ENCODE peak calls at places on chromosomes 5 and 9, in eight cellular contexts. One of them, this sample, is unnamed.
A peak's percentile ranks its signal among the peaks of the same experiment; 100 is the strongest.

GRCh38 chr5:6525910-6526309 is 77.3 kb downstream of the UBE2QL1 start:
- DNase-seq in esophagus squamous epithelium: no peak
- DNase-seq in ovary: no peak
- DNase-seq in activated B cell treated with CpG ODN at 0.5 μM for 24 hours: no peak
- DNase-seq in HCT116: peak; percentile 13
- DNase-seq in body of pancreas: peak; percentile 66
- DNase-seq in RWPE1: no peak
- DNase-seq in H9: peak; percentile 61
- DNase-seq in this sample: peak; percentile 17

GRCh38 chr5:91042225-91042624 is 340.9 kb downstream of the ARRDC3 start:
- DNase-seq in esophagus squamous epithelium: no peak
- DNase-seq in ovary: no peak
- DNase-seq in activated B cell treated with CpG ODN at 0.5 μM for 24 hours: no peak
- DNase-seq in HCT116: no peak
- DNase-seq in body of pancreas: no peak
- DNase-seq in RWPE1: no peak
- DNase-seq in H9: no peak
- DNase-seq in this sample: no peak

GRCh38 chr5:106292654-106293053 is 1378.1 kb downstream of the EFNA5 start:
- DNase-seq in esophagus squamous epithelium: no peak
- DNase-seq in ovary: no peak
- DNase-seq in activated B cell treated with CpG ODN at 0.5 μM for 24 hours: no peak
- DNase-seq in HCT116: no peak
- DNase-seq in body of pancreas: no peak
- DNase-seq in RWPE1: no peak
- DNase-seq in H9: no peak
- DNase-seq in this sample: no peak

GRCh38 chr9:37197158-37198033 is 77.0 kb downstream of the ZCCHC7 start:
- DNase-seq in esophagus squamous epithelium: no peak
- DNase-seq in ovary: no peak
- DNase-seq in activated B cell treated with CpG ODN at 0.5 μM for 24 hours: no peak
- DNase-seq in HCT116: no peak
- DNase-seq in body of pancreas: no peak
- DNase-seq in RWPE1: peak; percentile 26
- DNase-seq in H9: no peak
- DNase-seq in this sample: no peak

GRCh38 chr5:139764250-139764791 is 31.3 kb upstream of the PSD2 start:
- DNase-seq in esophagus squamous epithelium: no peak
- DNase-seq in ovary: no peak
- DNase-seq in activated B cell treated with CpG ODN at 0.5 μM for 24 hours: peak; percentile 61
- DNase-seq in HCT116: no peak
- DNase-seq in body of pancreas: no peak
- DNase-seq in RWPE1: no peak
- DNase-seq in H9: peak; percentile 70
- DNase-seq in this sample: no peak

GRCh38 chr9:5799314-5799713 is 33.6 kb downstream of the ERMP1 start:
- DNase-seq in esophagus squamous epithelium: no peak
- DNase-seq in ovary: no peak
- DNase-seq in activated B cell treated with CpG ODN at 0.5 μM for 24 hours: no peak
- DNase-seq in HCT116: peak; percentile 16
- DNase-seq in body of pancreas: peak; percentile 30
- DNase-seq in RWPE1: peak; percentile 7
- DNase-seq in H9: no peak
- DNase-seq in this sample: peak; percentile 12

GRCh38 chr5:118125687-118126086 is 862.7 kb downstream of the DTWD2 start:
- DNase-seq in esophagus squamous epithelium: no peak
- DNase-seq in ovary: no peak
- DNase-seq in activated B cell treated with CpG ODN at 0.5 μM for 24 hours: no peak
- DNase-seq in HCT116: no peak
- DNase-seq in body of pancreas: no peak
- DNase-seq in RWPE1: no peak
- DNase-seq in H9: no peak
- DNase-seq in this sample: no peak

GRCh38 chr5:103092676-103093075 is 27.3 kb downstream of the GIN1 start:
- DNase-seq in esophagus squamous epithelium: no peak
- DNase-seq in ovary: no peak
- DNase-seq in activated B cell treated with CpG ODN at 0.5 μM for 24 hours: no peak
- DNase-seq in HCT116: no peak
- DNase-seq in body of pancreas: no peak
- DNase-seq in RWPE1: no peak
- DNase-seq in H9: no peak
- DNase-seq in this sample: no peak

GRCh38 chr9:121564861-121565260 is 65.2 kb upstream of the GGTA1 start:
- DNase-seq in esophagus squamous epithelium: no peak
- DNase-seq in ovary: no peak
- DNase-seq in activated B cell treated with CpG ODN at 0.5 μM for 24 hours: no peak
- DNase-seq in HCT116: no peak
- DNase-seq in body of pancreas: no peak
- DNase-seq in RWPE1: peak; percentile 52
- DNase-seq in H9: no peak
- DNase-seq in this sample: peak; percentile 63

GRCh38 chr9:68508547-68508946 is 32.1 kb downstream of the TMEM252 start:
- DNase-seq in esophagus squamous epithelium: no peak
- DNase-seq in ovary: no peak
- DNase-seq in activated B cell treated with CpG ODN at 0.5 μM for 24 hours: no peak
- DNase-seq in HCT116: no peak
- DNase-seq in body of pancreas: no peak
- DNase-seq in RWPE1: no peak
- DNase-seq in H9: no peak
- DNase-seq in this sample: no peak

GRCh38 chr9:82254646-82255367 is 266.2 kb downstream of the SPATA31D1 start:
- DNase-seq in esophagus squamous epithelium: no peak
- DNase-seq in ovary: no peak
- DNase-seq in activated B cell treated with CpG ODN at 0.5 μM for 24 hours: no peak
- DNase-seq in HCT116: no peak
- DNase-seq in body of pancreas: no peak
- DNase-seq in RWPE1: no peak
- DNase-seq in H9: no peak
- DNase-seq in this sample: no peak

GRCh38 chr5:132293992-132294727 is at the start of gene SLC22A4:
- DNase-seq in esophagus squamous epithelium: peak; percentile 49
- DNase-seq in ovary: peak; percentile 94
- DNase-seq in activated B cell treated with CpG ODN at 0.5 μM for 24 hours: peak; percentile 72
- DNase-seq in HCT116: peak; percentile 87
- DNase-seq in body of pancreas: peak; percentile 85
- DNase-seq in RWPE1: peak; percentile 97
- DNase-seq in H9: peak; percentile 93
- DNase-seq in this sample: peak; percentile 97
- TF ChIP-seq CTCF in esophagus squamous epithelium: no peak
- TF ChIP-seq CTCF in ovary: peak; percentile 2
- TF ChIP-seq CTCF in activated B cell treated with CpG ODN at 0.5 μM for 24 hours: no peak
- TF ChIP-seq CTCF in HCT116: no peak
- TF ChIP-seq CTCF in body of pancreas: peak; percentile 3
- TF ChIP-seq CTCF in RWPE1: no peak
- TF ChIP-seq CTCF in H9: no peak
- TF ChIP-seq CTCF in this sample: peak; percentile 5

GRCh38 chr9:137589441-137590122 is 730 bp downstream of the ZMYND19 start:
- DNase-seq in esophagus squamous epithelium: no peak
- DNase-seq in ovary: no peak
- DNase-seq in activated B cell treated with CpG ODN at 0.5 μM for 24 hours: peak; percentile 34
- DNase-seq in HCT116: no peak
- DNase-seq in body of pancreas: peak; percentile 19
- DNase-seq in RWPE1: no peak
- DNase-seq in H9: no peak
- DNase-seq in this sample: no peak

GRCh38 chr9:137588311-137588710 is 2.0 kb downstream of the ZMYND19 start:
- DNase-seq in esophagus squamous epithelium: no peak
- DNase-seq in ovary: no peak
- DNase-seq in activated B cell treated with CpG ODN at 0.5 μM for 24 hours: no peak
- DNase-seq in HCT116: no peak
- DNase-seq in body of pancreas: no peak
- DNase-seq in RWPE1: no peak
- DNase-seq in H9: no peak
- DNase-seq in this sample: no peak

GRCh38 chr9:137590123-137590468 is 216 bp downstream of the ZMYND19 start:
- DNase-seq in esophagus squamous epithelium: no peak
- DNase-seq in ovary: no peak
- DNase-seq in activated B cell treated with CpG ODN at 0.5 μM for 24 hours: no peak
- DNase-seq in HCT116: no peak
- DNase-seq in body of pancreas: no peak
- DNase-seq in RWPE1: peak; percentile 27
- DNase-seq in H9: no peak
- DNase-seq in this sample: no peak

GRCh38 chr9:137590469-137591383 is at the start of gene ZMYND19:
- DNase-seq in esophagus squamous epithelium: peak; percentile 57
- DNase-seq in ovary: peak; percentile 93
- DNase-seq in activated B cell treated with CpG ODN at 0.5 μM for 24 hours: peak; percentile 95
- DNase-seq in HCT116: peak; percentile 62
- DNase-seq in body of pancreas: peak; percentile 90
- DNase-seq in RWPE1: peak; percentile 100
- DNase-seq in H9: peak; percentile 85
- DNase-seq in this sample: peak; percentile 89

DNA sequence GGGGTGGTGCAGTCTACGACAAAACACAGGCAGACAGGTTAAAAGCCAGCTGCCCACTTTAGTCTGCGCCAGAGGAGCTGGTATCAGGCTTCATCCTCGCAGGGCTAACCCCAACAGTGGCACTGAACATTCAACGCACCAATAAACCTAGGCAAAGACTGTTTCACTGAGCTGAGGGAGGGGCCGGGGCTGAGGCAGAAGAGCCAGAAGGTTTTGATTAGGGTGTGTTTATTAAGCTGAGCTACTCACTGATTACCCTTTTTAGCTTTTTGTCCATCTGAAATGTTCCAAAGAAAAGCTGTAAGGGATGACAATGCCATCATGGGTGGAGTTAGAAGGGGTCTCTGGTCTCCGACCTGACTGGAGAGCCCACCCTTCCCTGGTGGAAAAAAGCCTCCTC is 1.4 kb downstream of the ZMYND19 start:
- DNase-seq in esophagus squamous epithelium: no peak
- DNase-seq in ovary: no peak
- DNase-seq in activated B cell treated with CpG ODN at 0.5 μM for 24 hours: no peak
- DNase-seq in HCT116: no peak
- DNase-seq in body of pancreas: no peak
- DNase-seq in RWPE1: no peak
- DNase-seq in H9: no peak
- DNase-seq in this sample: no peak
- TF ChIP-seq CTCF in esophagus squamous epithelium: no peak
- TF ChIP-seq CTCF in ovary: no peak
- TF ChIP-seq CTCF in activated B cell treated with CpG ODN at 0.5 μM for 24 hours: no peak
- TF ChIP-seq CTCF in HCT116: no peak
- TF ChIP-seq CTCF in body of pancreas: no peak
- TF ChIP-seq CTCF in RWPE1: no peak
- TF ChIP-seq CTCF in H9: no peak
- TF ChIP-seq CTCF in this sample: no peak

DNA sequence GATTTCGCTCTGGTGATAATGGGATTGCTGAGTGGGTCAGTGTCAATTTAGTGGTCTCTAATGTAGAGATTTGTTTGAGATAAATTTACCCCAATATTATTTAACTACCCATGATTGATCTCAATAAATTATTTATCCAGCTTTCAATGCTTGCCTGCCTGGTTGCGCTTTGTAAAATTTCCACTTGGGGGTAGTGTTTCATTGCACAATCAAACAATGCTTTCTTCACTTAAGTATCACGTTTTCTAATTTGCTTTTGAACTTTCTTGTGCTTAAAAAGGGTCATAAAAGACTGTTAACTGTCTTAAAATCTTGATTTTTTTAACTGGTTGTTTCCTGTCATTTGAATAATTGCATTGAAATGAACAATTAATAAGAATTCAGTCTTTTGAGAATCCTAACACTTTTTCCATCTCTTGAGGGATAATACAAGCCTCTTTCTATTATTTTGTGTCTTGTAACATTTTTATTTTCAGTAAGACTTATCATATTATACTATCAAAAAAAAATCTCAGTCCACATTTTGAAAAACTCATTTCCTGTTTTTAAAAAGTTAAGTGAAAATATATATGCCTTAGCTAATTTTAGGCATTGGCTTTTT is 18.7 kb downstream of the HSD17B4 start:
- DNase-seq in esophagus squamous epithelium: no peak
- DNase-seq in ovary: no peak
- DNase-seq in activated B cell treated with CpG ODN at 0.5 μM for 24 hours: no peak
- DNase-seq in HCT116: peak; percentile 26
- DNase-seq in body of pancreas: peak; percentile 5
- DNase-seq in RWPE1: peak; percentile 33
- DNase-seq in H9: no peak
- DNase-seq in this sample: peak; percentile 41
- TF ChIP-seq CTCF in esophagus squamous epithelium: peak; percentile 55
- TF ChIP-seq CTCF in ovary: no peak
- TF ChIP-seq CTCF in activated B cell treated with CpG ODN at 0.5 μM for 24 hours: no peak
- TF ChIP-seq CTCF in HCT116: peak; percentile 65
- TF ChIP-seq CTCF in body of pancreas: peak; percentile 47
- TF ChIP-seq CTCF in RWPE1: peak; percentile 79
- TF ChIP-seq CTCF in H9: peak; percentile 84
- TF ChIP-seq CTCF in this sample: peak; percentile 77

GRCh38 chr5:97844797-97845196 is 661.8 kb upstream of the RIOK2 start:
- DNase-seq in esophagus squamous epithelium: no peak
- DNase-seq in ovary: no peak
- DNase-seq in activated B cell treated with CpG ODN at 0.5 μM for 24 hours: no peak
- DNase-seq in HCT116: no peak
- DNase-seq in body of pancreas: no peak
- DNase-seq in RWPE1: no peak
- DNase-seq in H9: peak; percentile 59
- DNase-seq in this sample: no peak
- TF ChIP-seq CTCF in esophagus squamous epithelium: no peak
- TF ChIP-seq CTCF in ovary: no peak
- TF ChIP-seq CTCF in activated B cell treated with CpG ODN at 0.5 μM for 24 hours: no peak
- TF ChIP-seq CTCF in HCT116: no peak
- TF ChIP-seq CTCF in body of pancreas: no peak
- TF ChIP-seq CTCF in RWPE1: no peak
- TF ChIP-seq CTCF in H9: peak; percentile 55
- TF ChIP-seq CTCF in this sample: no peak

DNA sequence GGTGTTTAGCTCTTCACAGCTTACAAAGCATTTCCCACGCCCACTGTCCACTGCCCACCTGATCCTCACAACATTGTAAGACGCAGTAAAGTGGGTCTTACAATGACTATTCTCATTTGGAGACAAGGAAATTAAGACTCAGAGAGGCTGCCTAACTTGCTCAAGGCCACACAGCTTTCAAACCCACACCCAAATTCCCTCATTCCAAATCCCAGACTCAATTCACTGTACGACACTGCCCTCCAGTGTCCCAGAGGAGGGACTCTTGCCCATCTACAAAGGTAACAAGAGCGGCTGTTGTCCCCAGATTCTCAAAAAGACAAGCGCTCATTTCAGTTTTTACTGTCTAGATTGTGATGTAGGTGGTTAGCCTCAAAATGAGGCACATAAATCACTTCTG is 184.6 kb downstream of the ACTL7B start:
- DNase-seq in esophagus squamous epithelium: no peak
- DNase-seq in ovary: no peak
- DNase-seq in activated B cell treated with CpG ODN at 0.5 μM for 24 hours: no peak
- DNase-seq in HCT116: peak; percentile 33
- DNase-seq in body of pancreas: no peak
- DNase-seq in RWPE1: peak; percentile 86
- DNase-seq in H9: peak; percentile 36
- DNase-seq in this sample: no peak
- TF ChIP-seq CTCF in esophagus squamous epithelium: peak; percentile 86
- TF ChIP-seq CTCF in ovary: no peak
- TF ChIP-seq CTCF in activated B cell treated with CpG ODN at 0.5 μM for 24 hours: no peak
- TF ChIP-seq CTCF in HCT116: peak; percentile 48
- TF ChIP-seq CTCF in body of pancreas: no peak
- TF ChIP-seq CTCF in RWPE1: no peak
- TF ChIP-seq CTCF in H9: peak; percentile 75
- TF ChIP-seq CTCF in this sample: no peak

DNA sequence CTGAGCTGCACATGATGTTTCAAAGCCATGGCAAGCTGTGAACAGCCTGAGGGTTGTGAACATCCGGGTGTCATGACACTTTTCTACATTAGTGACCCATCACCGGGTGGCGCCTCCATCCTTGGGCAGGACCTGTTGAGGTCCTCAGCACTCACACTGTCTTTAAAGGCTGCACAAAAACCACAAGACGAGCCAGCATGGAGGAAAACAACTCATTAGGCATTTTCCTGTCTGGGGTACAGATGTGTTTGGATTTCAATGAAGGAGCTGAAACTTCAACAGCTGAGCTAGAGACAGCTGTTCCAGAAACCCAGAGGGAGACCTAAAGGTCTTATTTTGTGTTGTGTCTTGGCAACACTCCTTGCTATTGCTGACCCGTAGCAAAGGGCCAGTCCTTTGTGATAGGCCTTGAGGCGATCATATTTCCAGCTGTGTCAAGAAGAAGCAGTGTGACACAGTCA is 151.9 kb upstream of the VLDLR start:
- DNase-seq in esophagus squamous epithelium: no peak
- DNase-seq in ovary: peak; percentile 56
- DNase-seq in activated B cell treated with CpG ODN at 0.5 μM for 24 hours: no peak
- DNase-seq in HCT116: no peak
- DNase-seq in body of pancreas: peak; percentile 36
- DNase-seq in RWPE1: peak; percentile 1
- DNase-seq in H9: peak; percentile 46
- DNase-seq in this sample: peak; percentile 35
- TF ChIP-seq CTCF in esophagus squamous epithelium: no peak
- TF ChIP-seq CTCF in ovary: no peak
- TF ChIP-seq CTCF in activated B cell treated with CpG ODN at 0.5 μM for 24 hours: no peak
- TF ChIP-seq CTCF in HCT116: peak; percentile 7
- TF ChIP-seq CTCF in body of pancreas: no peak
- TF ChIP-seq CTCF in RWPE1: no peak
- TF ChIP-seq CTCF in H9: no peak
- TF ChIP-seq CTCF in this sample: no peak

This sample was measured in Calu3.